ENCODE peak calls at places on chromosomes 1 and 21, in eight cellular contexts. Z, X, I, K, M, D, A and T are unnamed samples. For H3K36me3 and H3K4me1, the result is how much of the 10 kb centered on the place peaks cover.

GRCh38 chr1:68010543-68010942 is 39.9 kb downstream of the DIRAS3 start:
- DNase-seq in M (no peak), K (no peak), X (no peak), A (no peak), I (no peak), Z (no peak), D (peak), T (no peak)

GRCh38 chr1:11680270-11681070 is 478 bp downstream of the MAD2L2 start:
- DNase-seq in X (no peak), K (no peak), A (no peak), M (no peak), I (no peak), D (peak), Z (no peak), T (no peak)

GRCh38 chr1:156499703-156500577 is 635 bp downstream of the MEF2D start:
- DNase-seq in K (no peak), X (peak), I (peak), Z (peak), A (no peak), M (no peak), D (peak), T (peak)

GRCh38 chr1:179586107-179586823 is 5.4 kb upstream of the TDRD5 start:
- DNase-seq in D (no peak), A (no peak), Z (peak), I (peak), M (no peak), K (no peak), X (peak), T (no peak)

GRCh38 chr1:172704446-172705176 is 45.7 kb downstream of the FASLG start:
- DNase-seq in M (no peak), Z (no peak), D (no peak), X (no peak), K (no peak), A (no peak), I (no peak), T (no peak)

GRCh38 chr1:31004231-31004621 is 61.3 kb downstream of the PUM1 start:
- DNase-seq in X (no peak), M (no peak), K (no peak), Z (no peak), I (no peak), D (no peak), A (no peak), T (no peak)

GRCh38 chr1:156162430-156163037 is 9.1 kb downstream of the SEMA4A start:
- DNase-seq in K (no peak), X (peak), M (no peak), I (peak), A (no peak), Z (peak), D (no peak), T (no peak)

GRCh38 chr1:52192024-52192423 is 50.1 kb downstream of the ZFYVE9 start:
- DNase-seq in X (no peak), M (no peak), I (no peak), K (no peak), Z (no peak), A (no peak), D (no peak), T (no peak)

GRCh38 chr1:39453603-39454002 is 37.8 kb upstream of the BMP8A start:
- DNase-seq in A (no peak), M (peak), I (peak), D (peak), K (no peak), Z (peak), X (peak), T (no peak)

DNA sequence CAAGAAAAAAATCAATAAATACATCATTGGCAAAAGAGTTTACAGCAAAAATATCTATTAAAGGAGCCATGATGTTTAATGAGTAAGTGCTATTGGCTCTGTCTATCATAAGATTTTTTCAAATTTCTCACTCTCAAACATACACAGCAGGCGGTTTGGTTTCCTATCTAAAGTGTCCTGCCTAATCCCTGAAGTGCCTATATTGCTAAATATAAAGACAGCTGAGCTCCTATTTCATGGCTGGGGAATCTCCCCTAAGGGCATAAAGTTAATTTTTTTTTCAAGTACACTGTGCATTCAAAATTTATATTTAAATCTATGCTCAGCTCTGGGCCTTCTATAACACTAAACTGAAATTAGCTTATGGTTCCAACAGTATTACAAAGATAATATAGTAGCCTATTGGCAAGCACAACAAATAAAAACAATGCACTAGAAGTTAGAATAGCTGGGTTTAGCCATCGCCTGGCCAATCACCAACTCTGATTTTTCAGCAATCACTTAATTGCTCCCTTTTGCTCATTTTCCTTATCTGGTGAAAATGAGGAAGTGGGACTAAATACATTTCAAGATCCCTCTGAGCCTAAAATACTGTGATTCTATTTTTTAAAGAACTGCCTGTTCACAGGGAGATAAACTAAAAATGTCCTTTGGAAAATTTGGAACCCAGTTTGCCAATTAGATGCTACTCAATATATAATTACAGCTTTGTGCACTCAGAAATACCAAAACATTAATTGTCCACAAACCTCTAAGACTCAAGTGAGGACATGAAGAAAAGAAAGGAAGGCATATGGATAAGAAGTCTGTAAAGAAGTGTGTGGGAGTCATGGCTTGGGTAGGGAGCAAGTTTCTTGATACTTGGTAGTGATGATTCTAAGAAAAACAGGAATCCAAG is 62.5 kb downstream of the WDR64 start:
- DNase-seq in X (no peak), Z (no peak), M (no peak), I (no peak), A (no peak), D (no peak), K (no peak), T (no peak)
- H3K36me3 ChIP-seq in X (under half), Z (under half), M (under half), I (under half), A (under half), D (under half), K (under half), T (under half)

GRCh38 chr1:170586321-170586855 is 54.4 kb downstream of the GORAB start:
- DNase-seq in K (no peak), M (peak), I (peak), X (peak), A (no peak), D (no peak), Z (peak), T (no peak)
- H3K4me1 ChIP-seq in K (under half), M (under half), I (under half), X (under half), A (under half), D (under half), Z (under half), T (under half)

DNA sequence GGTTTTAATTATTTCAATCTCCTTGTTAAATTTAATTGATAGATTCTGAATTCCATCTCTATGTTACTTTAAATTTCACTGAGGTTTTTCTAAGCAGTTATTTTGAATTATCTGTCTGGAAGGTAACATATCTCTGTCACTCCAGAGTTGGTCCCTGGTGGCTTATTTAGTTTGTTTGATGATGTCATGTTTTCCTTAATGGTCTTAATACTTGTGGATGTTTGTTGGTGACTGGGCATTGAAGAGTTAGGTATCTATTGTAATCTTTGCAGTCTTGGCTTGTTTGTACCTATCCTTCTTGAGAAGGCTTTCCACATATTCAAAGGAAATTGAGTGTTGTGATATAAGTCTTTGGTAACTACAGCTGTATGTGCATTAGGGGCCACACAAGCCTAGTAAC is 810.0 kb upstream of the NEGR1 start:
- DNase-seq in I (no peak), A (no peak), X (no peak), M (no peak), K (no peak), D (no peak), Z (no peak), T (no peak)
- H3K36me3 ChIP-seq in I (under half), A (under half), X (under half), M (under half), K (under half), D (under half), Z (under half), T (under half)

GRCh38 chr1:27575861-27576331 is 28.0 kb downstream of the AHDC1 start:
- DNase-seq in I (peak), D (no peak), A (no peak), Z (peak), X (peak), K (no peak), M (no peak), T (no peak)
- H3K4me1 ChIP-seq in I (half or more), D (under half), A (under half), Z (half or more), X (half or more), K (half or more), M (half or more), T (under half)

GRCh38 chr1:44867801-44868200 is 24.7 kb upstream of the PTCH2 start:
- DNase-seq in A (no peak), M (no peak), K (no peak), Z (no peak), D (no peak), I (no peak), X (no peak), T (no peak)

GRCh38 chr1:44874155-44874554 is 31.1 kb upstream of the PTCH2 start:
- DNase-seq in I (no peak), A (no peak), X (no peak), D (no peak), Z (no peak), M (no peak), K (no peak), T (no peak)

GRCh38 chr1:44870096-44870495 is 27.0 kb upstream of the PTCH2 start:
- DNase-seq in A (no peak), I (no peak), D (no peak), K (no peak), X (no peak), M (no peak), Z (no peak), T (no peak)
- H3K36me3 ChIP-seq in A (under half), I (half or more), D (under half), K (under half), X (half or more), M (under half), Z (under half), T (under half)

DNA sequence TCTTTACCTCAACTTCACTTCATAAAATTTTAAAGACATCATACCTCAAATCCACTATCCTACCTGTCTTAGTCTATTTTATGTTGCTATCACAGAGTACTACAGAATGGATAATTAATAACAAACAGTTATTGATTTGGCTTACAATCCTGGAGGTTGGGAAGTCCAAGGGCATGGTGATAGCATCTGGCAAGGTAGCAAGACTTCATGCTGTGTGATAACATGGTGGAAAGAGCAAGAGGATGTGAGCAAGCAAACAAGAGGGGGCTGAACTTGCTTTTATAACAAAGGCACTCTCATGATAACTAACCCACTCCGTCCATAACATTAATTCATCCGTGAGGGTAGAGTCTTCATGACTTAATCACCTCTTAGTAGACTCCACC is 33.8 kb downstream of the C21orf91 start:
- DNase-seq in M (no peak), I (no peak), X (no peak), Z (no peak), K (no peak), A (no peak), D (no peak), T (no peak)
- H3K4me1 ChIP-seq in M (under half), I (under half), X (under half), Z (under half), K (under half), A (under half), D (under half), T (half or more)

GRCh38 chr1:8415526-8416278 is 97.8 kb downstream of the SLC45A1 start:
- DNase-seq in K (no peak), M (no peak), X (no peak), I (no peak), Z (no peak), A (no peak), D (no peak), T (no peak)
- H3K36me3 ChIP-seq in K (under half), M (half or more), X (under half), I (under half), Z (under half), A (under half), D (under half), T (under half)

DNA sequence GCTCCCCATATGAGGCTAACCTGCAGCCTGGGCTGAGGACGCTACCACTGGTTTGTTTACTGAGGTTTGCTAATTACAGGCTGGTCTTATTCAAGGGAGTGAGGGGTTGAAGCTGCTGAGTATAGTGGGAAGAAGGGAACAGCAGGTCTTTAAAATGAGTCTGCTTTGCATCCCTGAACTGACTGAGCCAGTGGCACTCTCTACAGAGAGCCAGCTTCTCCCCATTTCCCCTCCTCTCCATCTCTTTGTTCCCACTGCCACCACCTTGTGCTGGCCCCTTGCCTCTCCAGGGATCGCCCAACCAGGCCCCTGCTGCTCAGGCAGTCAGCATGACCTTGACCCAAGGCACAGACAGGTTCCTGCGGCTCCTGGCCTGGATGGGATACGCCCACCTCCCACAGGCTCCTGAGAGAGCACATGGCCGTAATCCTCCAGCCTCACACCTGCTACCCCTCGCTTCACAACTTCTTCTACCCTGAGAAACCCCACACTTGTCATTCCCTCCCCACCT is 45.0 kb downstream of the IER5 start:
- DNase-seq in A (no peak), X (no peak), M (no peak), I (no peak), D (no peak), K (no peak), Z (no peak), T (no peak)
- H3K4me1 ChIP-seq in A (half or more), X (half or more), M (half or more), I (under half), D (under half), K (under half), Z (under half), T (under half)

GRCh38 chr21:45279446-45280177 is 8.1 kb downstream of the POFUT2 start:
- DNase-seq in X (no peak), I (no peak), K (no peak), M (no peak), Z (peak), A (no peak), D (no peak), T (no peak)
- H3K36me3 ChIP-seq in X (half or more), I (half or more), K (half or more), M (half or more), Z (half or more), A (under half), D (half or more), T (half or more)